ENCODE peak calls at places on chromosomes 1 and 21, in seven cellular contexts. M is GM03348, G is nucleus accumbens, A is GM12891, D is heart left ventricle, P is amniotic stem cell, L is non-pigmented ciliary epithelial cell. V is an unnamed sample.

GRCh38 chr1:227316941-227317540 is 1.3 kb downstream of the CDC42BPA start:
- DNase-seq in G (no peak), A (no peak), M (peak; percentile 25), D (no peak), P (no peak), L (no peak), V (no peak)

GRCh38 chr1:29563571-29563970 is 327.2 kb downstream of the PTPRU start:
- DNase-seq in M (no peak), D (no peak), P (no peak), A (no peak), L (peak; percentile 26), G (no peak), V (no peak)

GRCh38 chr1:20521960-20522861 is 14.3 kb upstream of the MUL1 start:
- DNase-seq in P (peak; percentile 72), L (peak; percentile 26), M (peak; percentile 85), D (peak; percentile 68), G (peak; percentile 52), A (peak; percentile 25), V (peak; percentile 60)

GRCh38 chr1:185938396-185938795 is 204.2 kb downstream of the HMCN1 start:
- DNase-seq in L (no peak), D (no peak), A (no peak), G (no peak), P (no peak), M (no peak), V (no peak)

GRCh38 chr1:180231506-180232420 is 1.7 kb downstream of the LHX4 start:
- DNase-seq in P (no peak), G (no peak), M (no peak), L (no peak), D (no peak), A (no peak), V (no peak)

GRCh38 chr1:175887981-175888428 is 144.6 kb upstream of the TNR start:
- DNase-seq in A (peak; percentile 67), L (peak; percentile 26), G (peak; percentile 58), P (no peak), M (peak; percentile 83), D (peak; percentile 68), V (peak; percentile 64)

GRCh38 chr21:32979598-32980268 is 46.0 kb upstream of the OLIG2 start:
- DNase-seq in M (no peak), D (no peak), L (no peak), G (no peak), A (no peak), P (no peak), V (no peak)

GRCh38 chr1:183238071-183238470 is 52.0 kb downstream of the LAMC2 start:
- DNase-seq in A (no peak), D (no peak), M (peak; percentile 37), L (peak; percentile 52), G (no peak), P (no peak), V (no peak)

GRCh38 chr1:117030271-117030877 is 28.8 kb downstream of the CD101 start:
- DNase-seq in M (no peak), D (no peak), G (no peak), P (no peak), L (no peak), A (no peak), V (no peak)

GRCh38 chr1:26274801-26275425 is 5.0 kb upstream of the SH3BGRL3 start:
- DNase-seq in A (no peak), D (no peak), P (no peak), G (no peak), L (peak; percentile 63), M (no peak), V (peak; percentile 57)

GRCh38 chr1:212607924-212608208 is 695 bp upstream of the ATF3 start:
- DNase-seq in M (no peak), A (peak; percentile 26), L (no peak), P (no peak), D (peak; percentile 68), G (no peak), V (peak; percentile 65)

GRCh38 chr1:78009836-78010235 is 5.1 kb downstream of the DNAJB4 start:
- DNase-seq in D (no peak), G (no peak), M (peak; percentile 16), L (peak; percentile 18), P (no peak), A (no peak), V (no peak)

GRCh38 chr1:54268714-54269297 is 68.8 kb downstream of the MRPL37 start:
- DNase-seq in D (no peak), P (no peak), L (no peak), A (no peak), M (no peak), G (no peak), V (no peak)

GRCh38 chr1:28246427-28246832 is 10.5 kb downstream of the ATP5IF1 start:
- DNase-seq in P (no peak), L (no peak), D (no peak), A (no peak), G (no peak), M (no peak), V (no peak)

GRCh38 chr1:40240390-40240789 is 7.3 kb upstream of the TMCO2 start:
- DNase-seq in M (no peak), D (no peak), G (no peak), P (no peak), L (no peak), A (no peak), V (no peak)

GRCh38 chr21:17612023-17612564 is 607 bp downstream of the BTG3 start:
- DNase-seq in G (no peak), M (peak; percentile 48), A (no peak), P (no peak), L (no peak), D (peak; percentile 68), V (peak; percentile 56)

GRCh38 chr1:5570931-5571330 is 421.3 kb downstream of the NPHP4 start:
- DNase-seq in G (no peak), P (no peak), D (no peak), L (no peak), M (no peak), A (no peak), V (no peak)

GRCh38 chr1:115312752-115313151 is 25.3 kb downstream of the NGF start:
- DNase-seq in A (no peak), P (no peak), D (no peak), G (no peak), L (no peak), M (no peak), V (no peak)

GRCh38 chr1:173997796-173998195 is 24.4 kb downstream of the RC3H1 start:
- DNase-seq in D (no peak), M (peak; percentile 23), L (no peak), A (no peak), P (no peak), G (no peak), V (no peak)

GRCh38 chr21:14541840-14542495 is 4.1 kb downstream of the SAMSN1 start:
- DNase-seq in D (no peak), A (no peak), G (no peak), P (no peak), M (no peak), L (no peak), V (peak; percentile 40)

GRCh38 chr1:26278835-26279597 is 870 bp upstream of the SH3BGRL3 start:
- DNase-seq in P (peak; percentile 35), D (no peak), A (no peak), G (no peak), M (peak; percentile 56), L (no peak), V (no peak)

GRCh38 chr1:162081316-162081715 is 11.8 kb downstream of the NOS1AP start:
- DNase-seq in A (no peak), L (no peak), D (no peak), M (no peak), G (no peak), P (no peak), V (no peak)

GRCh38 chr21:37550618-37551405 is 184.2 kb downstream of the DYRK1A start:
- DNase-seq in L (no peak), M (no peak), A (no peak), P (no peak), G (no peak), D (no peak), V (no peak)

GRCh38 chr1:119910617-119911016 is 14.3 kb upstream of the ADAM30 start:
- DNase-seq in L (no peak), M (no peak), G (no peak), D (no peak), A (no peak), P (no peak), V (no peak)

GRCh38 chr1:42004860-42005259 is 86.1 kb upstream of the HIVEP3 start:
- DNase-seq in L (no peak), P (no peak), M (no peak), A (no peak), G (no peak), D (no peak), V (no peak)

GRCh38 chr1:42145190-42145716 is 8.0 kb upstream of the GUCA2B start:
- DNase-seq in G (no peak), A (no peak), M (no peak), D (no peak), L (no peak), P (no peak), V (no peak)

GRCh38 chr1:24316659-24317058 is 2.5 kb upstream of the GRHL3 start:
- DNase-seq in P (no peak), D (no peak), M (no peak), A (no peak), G (no peak), L (no peak), V (no peak)

GRCh38 chr1:54499097-54500029 is 48.7 kb upstream of the ACOT11 start:
- DNase-seq in M (peak; percentile 79), A (no peak), D (peak; percentile 64), P (no peak), L (no peak), G (peak; percentile 31), V (no peak)

GRCh38 chr21:30193201-30193600 is 22.7 kb downstream of the CLDN8 start:
- DNase-seq in D (no peak), M (no peak), L (no peak), A (no peak), G (no peak), P (no peak), V (no peak)

GRCh38 chr1:156496211-156496761 is 4.3 kb downstream of the MEF2D start:
- DNase-seq in P (no peak), D (peak; percentile 58), L (no peak), G (no peak), A (no peak), M (no peak), V (no peak)